ENCODE peak calls at places on chromosomes 16 and 17, in six cellular contexts. W is HuH-7, P is NCI-H510A, I is hepatocyte, O is RWPE1, T is memory B cell. N is an unnamed sample.

GRCh38 chr17:10029129-10029528 is 124.1 kb upstream of the RCVRN start:
- DNase-seq in O (no peak), P (no peak), T (no peak), I (no peak), W (no peak), N (no peak)

GRCh38 chr17:80036715-80037477 is 454 bp downstream of the CCDC40 start:
- DNase-seq in O (no peak), I (peak), P (peak), W (peak), T (no peak), N (no peak)

GRCh38 chr16:81707411-81708321 is 71.4 kb upstream of the PLCG2 start:
- DNase-seq in P (no peak), T (no peak), O (no peak), I (no peak), W (no peak), N (no peak)

GRCh38 chr17:50148226-50149098 is 2.0 kb downstream of the PPP1R9B start:
- DNase-seq in O (peak), W (peak), T (peak), I (peak), P (no peak), N (peak)

GRCh38 chr16:67391424-67392300 is 1.6 kb downstream of the TPPP3 start:
- DNase-seq in I (no peak), W (no peak), T (no peak), O (no peak), P (no peak), N (no peak)

GRCh38 chr16:54928016-54928356 is 2.7 kb upstream of the IRX5 start:
- DNase-seq in O (no peak), P (no peak), T (no peak), W (no peak), I (peak), N (no peak)

GRCh38 chr17:63015824-63016223 is 49.8 kb downstream of the TANC2 start:
- DNase-seq in I (no peak), T (no peak), W (no peak), O (no peak), P (no peak), N (no peak)

GRCh38 chr17:80611831-80612230 is 67.2 kb downstream of the RPTOR start:
- DNase-seq in T (no peak), W (no peak), P (no peak), O (no peak), I (no peak), N (no peak)

GRCh38 chr17:76151896-76152454 is 10.9 kb upstream of the FOXJ1 start:
- DNase-seq in T (no peak), P (no peak), I (no peak), W (no peak), O (no peak), N (peak)

GRCh38 chr16:29900102-29900887 is at the start of gene ASPHD1:
- DNase-seq in T (peak), P (peak), W (peak), O (peak), I (peak), N (peak)

GRCh38 chr16:54177052-54177856 is 109.3 kb downstream of the IRX3 start:
- DNase-seq in I (no peak), T (no peak), P (no peak), O (no peak), W (no peak), N (no peak)

GRCh38 chr17:58156839-58157803 is 8.9 kb downstream of the OR4D1 start:
- DNase-seq in O (no peak), P (peak), T (peak), W (no peak), I (peak), N (peak)

GRCh38 chr17:81832608-81833159 is 407 bp downstream of the MCRIP1 start:
- DNase-seq in O (no peak), T (peak), P (no peak), W (no peak), I (peak), N (no peak)

GRCh38 chr17:66507103-66507923 is 204.9 kb downstream of the PRKCA start:
- DNase-seq in T (no peak), W (no peak), O (peak), I (no peak), P (no peak), N (no peak)

GRCh38 chr17:7774037-7774659 is 56.6 kb downstream of the DNAH2 start:
- DNase-seq in I (peak), T (no peak), O (no peak), P (no peak), W (peak), N (no peak)

GRCh38 chr16:57761957-57762356 is 26.4 kb downstream of the KATNB1 start:
- DNase-seq in P (no peak), W (no peak), O (no peak), T (no peak), I (no peak), N (no peak)

GRCh38 chr17:35973333-35974260 is 7.7 kb downstream of the CCL16 start:
- DNase-seq in T (no peak), I (peak), P (no peak), O (peak), W (peak), N (no peak)

GRCh38 chr17:50817142-50817751 is 18.1 kb upstream of the WFIKKN2 start:
- DNase-seq in I (peak), O (no peak), T (peak), W (peak), P (no peak), N (peak)

GRCh38 chr16:28140788-28141618 is 70.8 kb downstream of the XPO6 start:
- DNase-seq in P (no peak), I (no peak), W (peak), T (peak), O (no peak), N (peak)

GRCh38 chr17:77888242-77889134 is 70.0 kb upstream of the TNRC6C start:
- DNase-seq in W (no peak), T (no peak), I (no peak), P (no peak), O (no peak), N (no peak)

GRCh38 chr17:60971515-60972369 is 294.1 kb downstream of the BCAS3 start:
- DNase-seq in I (peak), P (peak), T (no peak), W (peak), O (peak), N (no peak)

GRCh38 chr16:49003022-49003421 is 278.6 kb downstream of the CBLN1 start:
- DNase-seq in O (no peak), T (no peak), P (no peak), W (no peak), I (no peak), N (no peak)

GRCh38 chr16:27264151-27264550 is 4.4 kb downstream of the NSMCE1 start:
- DNase-seq in W (no peak), T (no peak), O (peak), I (no peak), P (no peak), N (no peak)

GRCh38 chr16:14098081-14098480 is 27.0 kb downstream of the MRTFB start:
- DNase-seq in O (no peak), P (no peak), T (no peak), W (no peak), I (no peak), N (no peak)

GRCh38 chr16:88634141-88634993 is 4.0 kb upstream of the IL17C start:
- DNase-seq in T (peak), W (no peak), I (peak), P (no peak), O (peak), N (peak)

GRCh38 chr17:75176625-75177024 is 6.1 kb downstream of the SUMO2 start:
- DNase-seq in I (no peak), T (no peak), W (no peak), O (no peak), P (no peak), N (no peak)

GRCh38 chr17:47324224-47325020 is 667 bp downstream of the EFCAB13 start:
- DNase-seq in O (no peak), P (peak), I (peak), W (no peak), T (peak), N (peak)

GRCh38 chr17:27415090-27415795 is 41.0 kb upstream of the KSR1 start:
- DNase-seq in W (no peak), P (no peak), O (no peak), I (no peak), T (no peak), N (no peak)

GRCh38 chr16:4512473-4512872 is 26.1 kb downstream of the CDIP1 start:
- DNase-seq in I (no peak), T (no peak), O (no peak), W (no peak), P (no peak), N (no peak)

GRCh38 chr16:58266336-58266735 is 28.5 kb downstream of the PRSS54 start:
- DNase-seq in O (no peak), I (no peak), T (no peak), P (no peak), W (no peak), N (no peak)

GRCh38 chr17:39183045-39183444 is 14.4 kb downstream of the CACNB1 start:
- DNase-seq in P (no peak), I (no peak), W (no peak), T (no peak), O (no peak), N (no peak)

GRCh38 chr17:32161506-32162365 is 19.4 kb downstream of the RHOT1 start:
- DNase-seq in I (no peak), O (peak), P (no peak), W (no peak), T (no peak), N (no peak)

GRCh38 chr17:65892912-65893377 is 299.0 kb downstream of the CEP112 start:
- DNase-seq in T (no peak), I (no peak), P (no peak), O (no peak), W (no peak), N (no peak)

GRCh38 chr17:49581645-49581992 is 5.9 kb downstream of the NXPH3 start:
- DNase-seq in I (no peak), T (no peak), W (no peak), P (no peak), O (no peak), N (no peak)